ENCODE peak calls at places on chromosomes 6 and 20, in nine cellular contexts. D, Y, L, C, A, J, X, E and P are unnamed samples. For H3K4me1, the result is how much of the 10 kb centered on the place peaks cover.

GRCh38 chr6:46246081-46246480 is 75.3 kb upstream of the ENPP5 start:
- DNase-seq in D (no peak), Y (no peak), L (no peak), C (no peak), A (no peak), J (no peak), X (no peak), E (no peak), P (no peak)

GRCh38 chr20:53030061-53030460 is 57.9 kb downstream of the TSHZ2 start:
- DNase-seq in D (no peak), Y (no peak), L (no peak), C (no peak), A (no peak), J (no peak), X (no peak), E (no peak), P (no peak)

GRCh38 chr6:135503703-135504475 is 6.3 kb upstream of the AHI1 start:
- DNase-seq in D (no peak), Y (peak), L (no peak), C (no peak), A (no peak), J (no peak), X (no peak), E (peak), P (no peak)

GRCh38 chr6:128516514-128516898 is 3.9 kb downstream of the PTPRK start:
- DNase-seq in D (no peak), Y (no peak), L (peak), C (no peak), A (no peak), J (no peak), X (no peak), E (peak), P (no peak)

GRCh38 chr6:77535172-77535571 is 71.9 kb upstream of the HTR1B start:
- DNase-seq in D (no peak), Y (no peak), L (no peak), C (no peak), A (no peak), J (no peak), X (no peak), E (no peak), P (no peak)

GRCh38 chr6:63997217-63997616 is 361.6 kb downstream of the PHF3 start:
- DNase-seq in D (no peak), Y (no peak), L (no peak), C (no peak), A (no peak), J (no peak), X (no peak), E (no peak), P (no peak)

GRCh38 chr20:63122626-63123025 is 93.3 kb downstream of the YTHDF1 start:
- DNase-seq in D (peak), Y (no peak), L (no peak), C (no peak), A (no peak), J (no peak), X (no peak), E (no peak), P (no peak)

GRCh38 chr20:3990741-3991140 is 24.6 kb downstream of the RNF24 start:
- DNase-seq in D (no peak), Y (no peak), L (no peak), C (no peak), A (no peak), J (no peak), X (no peak), E (no peak), P (no peak)

GRCh38 chr6:41375598-41376151 is 40.3 kb downstream of the NCR2 start:
- DNase-seq in D (no peak), Y (no peak), L (no peak), C (no peak), A (no peak), J (no peak), X (no peak), E (no peak), P (no peak)

GRCh38 chr6:35474978-35475570 is 6.9 kb downstream of the RPL10A start:
- DNase-seq in D (no peak), Y (no peak), L (no peak), C (no peak), A (no peak), J (no peak), X (no peak), E (no peak), P (no peak)

GRCh38 chr6:46491789-46492547 is 719 bp upstream of the RCAN2 start:
- DNase-seq in D (peak), Y (peak), L (peak), C (peak), A (peak), J (peak), X (no peak), E (peak), P (peak)

GRCh38 chr6:157267109-157267611 is 56.2 kb downstream of the TMEM242 start:
- DNase-seq in D (no peak), Y (no peak), L (no peak), C (no peak), A (no peak), J (no peak), X (no peak), E (no peak), P (no peak)

GRCh38 chr20:57347393-57347792 is 3.7 kb upstream of the RAE1 start:
- DNase-seq in D (no peak), Y (no peak), L (no peak), C (no peak), A (no peak), J (no peak), X (no peak), E (no peak), P (no peak)

GRCh38 chr20:17843246-17844132 is 125.1 kb downstream of the SNX5 start:
- DNase-seq in D (peak), Y (no peak), L (no peak), C (peak), A (peak), J (peak), X (no peak), E (peak), P (peak)

GRCh38 chr6:52389626-52390360 is 27.8 kb downstream of the PAQR8 start:
- DNase-seq in D (no peak), Y (peak), L (peak), C (peak), A (peak), J (peak), X (peak), E (peak), P (no peak)

GRCh38 chr6:70673601-70674000 is 5.9 kb downstream of the SMAP1 start:
- DNase-seq in D (no peak), Y (no peak), L (no peak), C (no peak), A (no peak), J (no peak), X (no peak), E (peak), P (no peak)

GRCh38 chr6:169960531-169960890 is 209.1 kb downstream of the ERMARD start:
- DNase-seq in D (peak), Y (peak), L (no peak), C (no peak), A (no peak), J (no peak), X (no peak), E (no peak), P (no peak)

GRCh38 chr6:129577691-129578090 is 132.3 kb downstream of the ARHGAP18 start:
- DNase-seq in D (no peak), Y (no peak), L (no peak), C (no peak), A (no peak), J (no peak), X (no peak), E (no peak), P (no peak)

GRCh38 chr6:11076540-11076939 is 17.1 kb upstream of the SMIM13 start:
- DNase-seq in D (no peak), Y (no peak), L (no peak), C (no peak), A (no peak), J (no peak), X (no peak), E (no peak), P (no peak)

GRCh38 chr6:146850238-146850896 is 251.6 kb downstream of the ADGB start:
- DNase-seq in D (no peak), Y (no peak), L (no peak), C (no peak), A (no peak), J (no peak), X (no peak), E (peak), P (no peak)

GRCh38 chr6:84749181-84749580 is 15.2 kb downstream of the TBX18 start:
- DNase-seq in D (no peak), Y (no peak), L (no peak), C (no peak), A (no peak), J (no peak), X (no peak), E (no peak), P (no peak)

GRCh38 chr6:19465240-19465639 is 371.9 kb upstream of the ID4 start:
- DNase-seq in D (no peak), Y (no peak), L (no peak), C (no peak), A (no peak), J (no peak), X (no peak), E (no peak), P (no peak)

GRCh38 chr6:41596096-41596685 is 42.1 kb upstream of the MDFI start:
- DNase-seq in D (no peak), Y (no peak), L (no peak), C (no peak), A (no peak), J (no peak), X (no peak), E (no peak), P (no peak)

GRCh38 chr6:21441386-21441785 is 152.2 kb upstream of the SOX4 start:
- DNase-seq in D (no peak), Y (no peak), L (no peak), C (no peak), A (no peak), J (no peak), X (no peak), E (peak), P (no peak)

GRCh38 chr6:131694832-131695426 is 6.3 kb downstream of the OR2A4 start:
- DNase-seq in D (peak), Y (peak), L (peak), C (peak), A (peak), J (peak), X (peak), E (peak), P (no peak)

GRCh38 chr6:168132531-168133184 is 53.6 kb upstream of the FRMD1 start:
- DNase-seq in D (peak), Y (peak), L (peak), C (peak), A (peak), J (no peak), X (peak), E (peak), P (peak)

GRCh38 chr6:89566011-89566775 is 72.4 kb downstream of the LYRM2 start:
- DNase-seq in D (no peak), Y (no peak), L (no peak), C (no peak), A (no peak), J (no peak), X (no peak), E (no peak), P (no peak)

GRCh38 chr6:158730175-158730907 is 80.5 kb downstream of the SYTL3 start:
- DNase-seq in D (no peak), Y (no peak), L (peak), C (no peak), A (no peak), J (peak), X (no peak), E (no peak), P (no peak)

GRCh38 chr6:134316733-134317431 is 1.0 kb downstream of the SGK1 start:
- DNase-seq in D (no peak), Y (peak), L (no peak), C (no peak), A (no peak), J (no peak), X (no peak), E (no peak), P (no peak)

DNA sequence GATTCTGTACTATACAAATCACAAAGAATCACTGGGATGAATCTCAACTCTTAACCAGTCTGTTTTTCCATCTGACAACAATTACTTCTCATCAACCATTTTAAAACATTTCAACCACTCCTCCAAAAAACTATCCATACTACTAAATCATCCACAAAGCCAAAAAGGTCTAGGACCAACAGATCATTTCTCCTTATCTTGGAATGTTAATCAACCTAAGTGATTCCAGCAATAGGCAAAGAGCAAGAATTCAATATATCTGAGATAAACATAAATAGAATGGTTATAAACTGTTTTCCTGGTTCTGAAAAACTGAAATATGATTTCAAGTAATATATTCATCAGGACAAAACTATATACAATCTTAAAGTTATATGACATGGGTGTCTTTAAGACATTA is 28.6 kb downstream of the RANBP9 start:
- DNase-seq in D (no peak), Y (peak), L (no peak), C (no peak), A (no peak), J (no peak), X (no peak), E (no peak), P (no peak)
- TF ChIP-seq CTCF in D (no peak), Y (no peak), L (no peak), C (no peak), A (no peak), J (no peak), X (no peak), E (no peak), P (no peak)

GRCh38 chr20:1313236-1313964 is 15.5 kb downstream of the SDCBP2 start:
- DNase-seq in D (peak), Y (peak), L (peak), C (peak), A (peak), J (peak), X (peak), E (peak), P (peak)
- H3K4me3 ChIP-seq in D (no peak), Y (no peak), L (no peak), C (peak), A (no peak), J (no peak), X (no peak), E (peak), P (no peak)

GRCh38 chr20:59661621-59662020 is 57.3 kb downstream of the PHACTR3 start:
- DNase-seq in D (no peak), Y (no peak), L (no peak), C (no peak), A (no peak), J (no peak), X (peak), E (no peak), P (no peak)
- H3K4me1 ChIP-seq in D (under half), Y (under half), L (under half), C (under half), A (under half), J (under half), X (under half), E (under half), P (under half)

GRCh38 chr6:6952484-6952883 is 155.3 kb upstream of the RREB1 start:
- DNase-seq in D (no peak), Y (no peak), L (no peak), C (no peak), A (no peak), J (no peak), X (no peak), E (no peak), P (no peak)
- TF ChIP-seq CTCF in D (no peak), Y (no peak), L (no peak), C (no peak), A (no peak), J (no peak), X (no peak), E (no peak), P (no peak)

GRCh38 chr6:13488015-13488895 is 855 bp upstream of the GFOD1 start:
- DNase-seq in D (peak), Y (peak), L (no peak), C (peak), A (peak), J (no peak), X (no peak), E (peak), P (peak)
- H3K4me3 ChIP-seq in D (peak), Y (peak), L (peak), C (peak), A (no peak), J (peak), X (peak), E (peak), P (peak)

GRCh38 chr6:99416226-99416625 is 8.9 kb downstream of the PNISR start:
- DNase-seq in D (no peak), Y (no peak), L (no peak), C (no peak), A (no peak), J (no peak), X (no peak), E (peak), P (no peak)

GRCh38 chr6:99416892-99417767 is 8.0 kb downstream of the PNISR start:
- DNase-seq in D (no peak), Y (no peak), L (no peak), C (no peak), A (no peak), J (no peak), X (no peak), E (no peak), P (no peak)

GRCh38 chr6:99412065-99412464 is 13.0 kb downstream of the PNISR start:
- DNase-seq in D (no peak), Y (no peak), L (no peak), C (no peak), A (no peak), J (no peak), X (no peak), E (no peak), P (no peak)

GRCh38 chr6:99415446-99415845 is 9.7 kb downstream of the PNISR start:
- DNase-seq in D (no peak), Y (no peak), L (no peak), C (no peak), A (no peak), J (no peak), X (no peak), E (peak), P (no peak)
- H3K4me1 ChIP-seq in D (under half), Y (under half), L (under half), C (under half), A (under half), J (under half), X (under half), E (under half), P (under half)

GRCh38 chr6:352474-352873 is 39.1 kb upstream of the IRF4 start:
- DNase-seq in D (no peak), Y (no peak), L (no peak), C (no peak), A (no peak), J (no peak), X (no peak), E (no peak), P (no peak)

GRCh38 chr6:351867-352289 is 39.7 kb upstream of the IRF4 start:
- DNase-seq in D (no peak), Y (no peak), L (no peak), C (no peak), A (no peak), J (no peak), X (no peak), E (no peak), P (no peak)

GRCh38 chr6:349491-349921 is 42.0 kb upstream of the IRF4 start:
- DNase-seq in D (no peak), Y (no peak), L (no peak), C (no peak), A (no peak), J (no peak), X (no peak), E (no peak), P (no peak)

GRCh38 chr6:350371-350770 is 41.2 kb upstream of the IRF4 start:
- DNase-seq in D (no peak), Y (no peak), L (no peak), C (no peak), A (no peak), J (no peak), X (no peak), E (no peak), P (no peak)

DNA sequence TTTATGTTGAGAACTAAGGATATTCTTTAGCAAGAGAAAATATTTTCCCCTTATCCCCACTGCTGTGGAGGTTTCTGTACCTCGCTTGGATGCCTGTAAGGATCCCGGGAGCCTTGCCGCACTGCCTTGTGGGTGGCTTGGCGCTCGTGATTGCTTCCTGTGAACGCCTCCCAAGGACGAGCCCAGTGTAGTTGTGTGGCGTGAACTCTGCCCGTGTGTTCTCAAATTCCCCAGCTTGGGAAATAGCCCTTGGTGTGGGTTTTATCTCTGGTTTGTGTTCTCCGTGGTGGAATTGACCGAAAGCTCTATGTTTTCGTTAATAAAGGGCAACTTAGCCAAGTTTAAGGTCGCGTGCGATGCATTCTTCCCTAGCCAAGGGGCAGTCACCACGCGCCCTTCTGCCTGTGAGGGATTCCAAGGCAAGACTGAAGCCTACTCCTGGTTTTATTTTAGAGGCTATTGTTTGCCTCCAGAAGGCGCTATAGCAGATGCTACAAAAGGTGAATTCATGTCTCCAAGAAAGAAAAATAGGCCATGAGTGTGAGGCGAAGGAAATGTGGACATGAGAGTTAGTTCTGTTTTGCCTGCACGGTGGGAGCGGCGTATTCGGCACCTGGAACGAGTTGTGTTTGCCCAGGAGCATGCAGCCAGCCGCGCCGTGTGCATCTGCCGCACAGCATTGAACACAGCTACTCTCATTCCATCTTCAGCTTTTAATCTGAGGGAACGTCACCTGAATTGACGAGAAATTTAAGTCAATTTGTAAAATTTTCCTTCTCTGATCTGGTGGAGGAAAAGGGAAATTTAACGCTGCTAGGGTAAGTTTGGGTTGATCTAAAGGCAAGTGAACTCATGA is 40.3 kb upstream of the IRF4 start:
- DNase-seq in D (no peak), Y (no peak), L (no peak), C (no peak), A (no peak), J (no peak), X (no peak), E (no peak), P (peak)
- TF ChIP-seq CTCF in D (no peak), Y (no peak), L (no peak), C (no peak), A (no peak), J (no peak), X (no peak), E (no peak), P (no peak)

DNA sequence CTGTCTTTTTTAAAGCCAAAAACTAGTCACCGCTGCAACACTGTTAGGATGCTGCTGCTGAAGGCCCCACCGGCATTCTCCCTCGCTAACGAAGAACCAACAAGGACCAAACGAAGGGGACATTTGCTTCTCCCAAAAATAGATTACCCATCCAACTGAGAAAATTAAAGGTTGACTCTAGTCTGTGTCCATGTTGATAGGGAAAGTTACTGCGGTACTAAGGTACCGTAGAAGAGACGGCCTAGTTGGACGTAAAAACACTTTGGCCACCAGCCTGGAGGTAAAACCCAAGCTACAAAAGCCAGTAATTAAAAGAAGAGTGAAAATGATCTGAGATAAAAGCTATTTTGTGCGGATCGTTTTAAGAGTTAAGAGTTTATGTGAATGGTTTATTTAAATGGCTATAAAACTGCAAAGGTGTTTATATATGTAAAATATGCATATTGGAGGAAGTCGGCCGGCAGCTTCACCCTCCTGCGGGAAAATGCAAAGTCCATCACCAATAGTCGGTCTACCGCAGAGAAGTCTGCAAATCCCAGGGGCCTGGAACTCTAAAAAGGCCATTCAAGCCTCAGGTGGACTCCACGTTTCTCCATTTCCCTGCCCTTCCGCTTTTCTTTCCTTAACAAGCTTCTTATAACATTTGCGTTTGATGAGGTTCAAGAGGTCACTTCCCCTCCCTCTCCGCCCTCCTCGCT is 11.7 kb upstream of the FOXF2 start:
- DNase-seq in D (no peak), Y (no peak), L (no peak), C (no peak), A (no peak), J (no peak), X (no peak), E (no peak), P (no peak)
- H3K4me3 ChIP-seq in D (no peak), Y (no peak), L (no peak), C (peak), A (no peak), J (no peak), X (no peak), E (no peak), P (no peak)